ENCODE peak calls at places on chromosomes 12 and 14, in nine cellular contexts. D is dorsolateral prefrontal cortex, M is heart left ventricle, C is AG04449, Y is GM10248, R is nephron progenitor cell, I is Panc1, A is fibroblast of mammary gland, U is neural crest cell. O is an unnamed sample.

GRCh38 chr12:101670007-101670671 is 27.3 kb upstream of the CHPT1 start:
- DNase-seq in D (no peak), M (peak; percentile 21), C (peak; percentile 23), Y (peak; percentile 24), R (peak; percentile 16), I (no peak), A (peak; percentile 66), U (peak; percentile 22), O (no peak)

GRCh38 chr12:50101663-50102062 is 2.1 kb upstream of the GPD1 start:
- DNase-seq in D (no peak), M (no peak), C (no peak), Y (no peak), R (no peak), I (no peak), A (peak; percentile 59), U (no peak), O (no peak)

GRCh38 chr14:94153750-94154350 is 20.3 kb upstream of the PPP4R4 start:
- DNase-seq in D (no peak), M (no peak), C (no peak), Y (no peak), R (no peak), I (no peak), A (no peak), U (no peak), O (no peak)

GRCh38 chr14:90398841-90399540 is 2.2 kb downstream of the CALM1 start:
- DNase-seq in D (no peak), M (no peak), C (no peak), Y (no peak), R (no peak), I (no peak), A (no peak), U (no peak), O (no peak)

GRCh38 chr12:22535038-22535437 is 9.3 kb downstream of the C2CD5 start:
- DNase-seq in D (no peak), M (no peak), C (no peak), Y (no peak), R (no peak), I (no peak), A (no peak), U (no peak), O (no peak)

GRCh38 chr12:30847259-30847658 is 79.3 kb upstream of the TSPAN11 start:
- DNase-seq in D (peak; percentile 10), M (no peak), C (no peak), Y (no peak), R (peak; percentile 19), I (peak; percentile 64), A (peak; percentile 81), U (no peak), O (no peak)

GRCh38 chr12:49583361-49584094 is 15.6 kb upstream of the MCRS1 start:
- DNase-seq in D (no peak), M (no peak), C (no peak), Y (no peak), R (no peak), I (no peak), A (peak; percentile 52), U (no peak), O (no peak)

GRCh38 chr12:25694072-25694471 is 141.0 kb upstream of the LMNTD1 start:
- DNase-seq in D (no peak), M (no peak), C (no peak), Y (no peak), R (no peak), I (no peak), A (peak; percentile 93), U (no peak), O (no peak)

GRCh38 chr12:121738340-121738858 is 25.8 kb downstream of the TMEM120B start:
- DNase-seq in D (no peak), M (no peak), C (no peak), Y (no peak), R (no peak), I (no peak), A (no peak), U (no peak), O (no peak)

GRCh38 chr14:74563233-74563585 is 48.8 kb downstream of the LTBP2 start:
- DNase-seq in D (no peak), M (no peak), C (peak; percentile 41), Y (no peak), R (no peak), I (no peak), A (peak; percentile 78), U (no peak), O (no peak)

GRCh38 chr14:64387232-64387737 is 868 bp upstream of the MTHFD1 start:
- DNase-seq in D (no peak), M (peak; percentile 29), C (no peak), Y (no peak), R (no peak), I (no peak), A (peak; percentile 41), U (no peak), O (no peak)

GRCh38 chr12:132110677-132111076 is 33.4 kb downstream of the DDX51 start:
- DNase-seq in D (no peak), M (no peak), C (no peak), Y (no peak), R (no peak), I (no peak), A (no peak), U (no peak), O (no peak)

GRCh38 chr14:99807413-99808132 is 14.4 kb downstream of the EML1 start:
- DNase-seq in D (no peak), M (no peak), C (no peak), Y (no peak), R (no peak), I (no peak), A (peak; percentile 62), U (no peak), O (no peak)

GRCh38 chr12:113756609-113757008 is 209.5 kb downstream of the RBM19 start:
- DNase-seq in D (no peak), M (no peak), C (no peak), Y (no peak), R (no peak), I (no peak), A (no peak), U (no peak), O (no peak)

GRCh38 chr14:20998674-20999366 is at the start of gene SLC39A2:
- DNase-seq in D (no peak), M (peak; percentile 41), C (peak; percentile 21), Y (no peak), R (peak; percentile 42), I (no peak), A (peak; percentile 80), U (no peak), O (no peak)

GRCh38 chr12:107645630-107646333 is 39.8 kb upstream of the PWP1 start:
- DNase-seq in D (no peak), M (peak; percentile 38), C (no peak), Y (no peak), R (peak; percentile 33), I (no peak), A (no peak), U (peak; percentile 3), O (no peak)

GRCh38 chr14:69288001-69288771 is 28.2 kb downstream of the GALNT16 start:
- DNase-seq in D (peak; percentile 47), M (peak; percentile 61), C (no peak), Y (peak; percentile 15), R (peak; percentile 23), I (no peak), A (peak; percentile 80), U (peak; percentile 16), O (no peak)

GRCh38 chr14:93959239-93960107 is 16.9 kb downstream of the ASB2 start:
- DNase-seq in D (no peak), M (peak; percentile 56), C (peak; percentile 67), Y (peak; percentile 93), R (no peak), I (peak; percentile 89), A (peak; percentile 83), U (no peak), O (no peak)

DNA sequence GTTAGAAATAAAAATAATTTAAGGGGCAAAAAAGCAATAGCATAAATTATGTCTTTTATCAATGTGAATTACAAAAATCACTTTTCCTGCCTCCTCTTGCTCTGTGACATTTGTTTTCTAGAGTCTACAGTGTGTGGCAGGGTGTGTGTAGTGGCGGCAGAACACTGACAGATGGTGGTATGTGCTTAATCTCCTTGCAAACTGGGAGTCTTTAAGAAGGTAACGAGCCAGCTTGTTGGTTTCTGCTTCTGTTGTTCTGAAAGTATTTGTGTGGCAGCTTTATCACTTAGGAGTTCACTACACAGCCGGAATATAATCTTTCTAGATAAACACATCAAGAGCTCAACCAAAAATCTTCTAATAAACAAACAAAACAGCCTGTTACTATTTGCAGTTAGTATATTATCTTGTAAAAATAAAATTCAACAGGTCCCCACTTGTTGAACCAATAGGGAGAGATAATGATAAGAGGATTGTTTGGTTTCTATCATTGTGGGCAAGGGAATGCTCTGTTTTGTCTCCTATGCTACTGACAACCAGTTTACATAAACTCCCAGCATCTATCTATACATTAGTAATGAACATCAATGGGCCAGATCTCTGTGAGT is 13.0 kb downstream of the CDKL1 start:
- DNase-seq in D (peak; percentile 21), M (no peak), C (no peak), Y (no peak), R (no peak), I (no peak), A (no peak), U (no peak), O (peak; percentile 39)
- TF ChIP-seq CTCF in D (no peak), M (no peak), C (no peak), Y (no peak), R (no peak), I (no peak), A (no peak), U (no peak), O (no peak)

GRCh38 chr14:55980970-55981369 is 137.2 kb upstream of the PELI2 start:
- DNase-seq in D (no peak), M (no peak), C (no peak), Y (no peak), R (no peak), I (no peak), A (no peak), U (no peak), O (no peak)
- TF ChIP-seq CTCF in D (no peak), M (no peak), C (no peak), Y (no peak), R (no peak), I (no peak), A (no peak), U (no peak), O (no peak)

DNA sequence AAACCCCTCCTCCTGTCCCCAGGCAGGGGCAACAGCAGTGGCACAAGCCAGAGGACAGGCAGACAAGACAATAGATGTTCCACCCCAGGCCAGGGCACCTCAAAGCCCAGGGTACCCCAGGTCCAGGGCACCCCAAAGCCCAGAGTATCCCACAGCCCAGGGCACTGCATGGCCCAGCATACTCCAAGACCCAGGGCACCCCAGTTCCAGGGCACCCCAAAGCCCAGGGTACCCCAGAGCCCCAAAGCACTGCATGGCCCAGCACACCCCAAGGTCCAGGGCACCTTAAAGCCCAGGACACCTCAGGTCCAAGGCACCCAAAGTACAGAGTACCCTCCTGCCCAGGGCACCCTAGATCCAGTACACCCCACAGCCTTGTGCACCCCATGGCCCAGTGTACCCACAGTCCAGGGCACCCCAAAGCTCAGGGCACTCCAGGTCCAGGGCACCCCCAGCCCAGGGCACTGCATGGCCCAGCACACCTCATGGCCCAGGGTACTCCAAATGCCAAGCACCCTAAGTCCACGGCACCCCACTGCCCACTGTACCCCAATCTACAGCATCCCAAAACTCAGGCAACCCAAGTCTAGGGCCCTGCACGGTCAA is 6.1 kb downstream of the JAG2 start:
- DNase-seq in D (peak; percentile 28), M (no peak), C (peak; percentile 19), Y (peak; percentile 58), R (no peak), I (no peak), A (no peak), U (no peak), O (no peak)
- TF ChIP-seq CTCF in D (no peak), M (no peak), C (no peak), Y (no peak), R (no peak), I (no peak), A (no peak), U (no peak), O (no peak)

GRCh38 chr12:75766263-75767160 is 255.1 kb upstream of the KRR1 start:
- DNase-seq in D (no peak), M (no peak), C (no peak), Y (no peak), R (no peak), I (no peak), A (peak; percentile 82), U (no peak), O (no peak)
- TF ChIP-seq CTCF in D (no peak), M (no peak), C (no peak), Y (no peak), R (no peak), I (no peak), A (no peak), U (no peak), O (no peak)